ENCODE peak calls at places on chromosomes 12 and 14, in four cellular contexts. W is AG04449, P is A549, R is lower lobe of right lung. K is an unnamed sample.

GRCh38 chr12:124278389-124279101 is 16.3 kb upstream of the RFLNA start:
- DNase-seq in R (no peak), P (no peak), W (no peak), K (no peak)

GRCh38 chr12:71782007-71782406 is 27.3 kb downstream of the RAB21 start:
- DNase-seq in P (no peak), R (no peak), W (no peak), K (no peak)

GRCh38 chr14:34098045-34098984 is 147.4 kb upstream of the EGLN3 start:
- DNase-seq in W (no peak), P (peak; percentile 49), R (no peak), K (no peak)

GRCh38 chr14:61284001-61284400 is 2.9 kb upstream of the TMEM30B start:
- DNase-seq in R (no peak), P (no peak), W (no peak), K (no peak)

GRCh38 chr12:56317675-56318074 is 1.9 kb upstream of the CNPY2 start:
- DNase-seq in R (no peak), W (no peak), P (no peak), K (no peak)

GRCh38 chr12:127485528-127485927 is 781.4 kb upstream of the TMEM132C start:
- DNase-seq in W (peak; percentile 77), R (no peak), P (peak; percentile 24), K (no peak)

GRCh38 chr12:59149995-59150642 is 229.8 kb upstream of the LRIG3 start:
- DNase-seq in P (peak; percentile 86), W (peak; percentile 38), R (no peak), K (no peak)

GRCh38 chr14:99030436-99030835 is 241.6 kb downstream of the BCL11B start:
- DNase-seq in W (no peak), R (no peak), P (no peak), K (no peak)

GRCh38 chr12:80709811-80710726 is 2.6 kb downstream of the MYF6 start:
- DNase-seq in R (no peak), W (no peak), P (peak; percentile 27), K (no peak)

GRCh38 chr12:98188649-98189048 is 326.7 kb upstream of the TMPO start:
- DNase-seq in P (no peak), R (no peak), W (no peak), K (no peak)

GRCh38 chr14:105165134-105165704 is 3.4 kb downstream of the JAG2 start:
- DNase-seq in P (no peak), W (no peak), R (no peak), K (no peak)

GRCh38 chr12:48865141-48865440 is 579 bp downstream of the RND1 start:
- DNase-seq in R (no peak), W (no peak), P (no peak), K (no peak)

GRCh38 chr14:105491366-105492006 is 440 bp downstream of the TEDC1 start:
- DNase-seq in R (peak; percentile 84), W (no peak), P (peak; percentile 91), K (peak; percentile 83)

GRCh38 chr14:101111620-101112290 is 208.2 kb upstream of the RTL1 start:
- DNase-seq in P (no peak), W (no peak), R (no peak), K (no peak)